ENCODE peak calls at places on chromosomes 13 and 19, in four cellular contexts. O is cardiac muscle cell, H is neural progenitor cell, W is fibroblast of lung. S is an unnamed sample. For H3K4me1, the result is how much of the 10 kb centered on the place peaks cover.

GRCh38 chr19:31256601-31256990 is 92.6 kb downstream of the TSHZ3 start:
- DNase-seq in W (no peak), H (no peak), O (no peak), S (no peak)

GRCh38 chr13:78194904-78195639 is 276.4 kb upstream of the EDNRB start:
- DNase-seq in W (peak), O (no peak), H (peak), S (peak)

GRCh38 chr13:83796364-83796763 is 85.9 kb downstream of the SLITRK1 start:
- DNase-seq in O (no peak), H (no peak), W (no peak), S (no peak)

GRCh38 chr19:19191920-19192882 is at the start of the genes BORCS8 and RFXANK:
- DNase-seq in O (peak), H (peak), W (peak), S (peak)

GRCh38 chr13:49298903-49299605 is 51.3 kb downstream of the CDADC1 start:
- DNase-seq in W (no peak), O (no peak), H (no peak), S (no peak)

GRCh38 chr19:39247701-39248664 is 673 bp downstream of the IFNL4 start:
- DNase-seq in W (no peak), O (peak), H (peak), S (no peak)

GRCh38 chr13:54628383-54628782 is 1599.8 kb downstream of the OLFM4 start:
- DNase-seq in W (no peak), H (no peak), O (no peak), S (no peak)

GRCh38 chr13:40657961-40658360 is 8.5 kb downstream of the FOXO1 start:
- DNase-seq in W (no peak), O (no peak), H (no peak), S (no peak)

GRCh38 chr19:50669319-50670101 is 20.3 kb downstream of the C19orf81 start:
- DNase-seq in O (peak), W (peak), H (no peak), S (no peak)

GRCh38 chr13:51955841-51956603 is 55.2 kb downstream of the ATP7B start:
- DNase-seq in O (no peak), W (no peak), H (no peak), S (no peak)

GRCh38 chr13:53151692-53152421 is 123.2 kb downstream of the OLFM4 start:
- DNase-seq in H (peak), W (peak), O (peak), S (no peak)

GRCh38 chr19:7658219-7658686 is 10.6 kb upstream of the RETN start:
- DNase-seq in H (peak), O (no peak), W (no peak), S (no peak)

GRCh38 chr13:101977475-101977874 is 424.4 kb downstream of the FGF14 start:
- DNase-seq in H (no peak), O (no peak), W (no peak), S (no peak)

GRCh38 chr19:9353011-9353410 is 9.8 kb upstream of the ZNF177 start:
- DNase-seq in H (no peak), W (no peak), O (no peak), S (no peak)

GRCh38 chr19:6209233-6209632 is 70.5 kb downstream of the MLLT1 start:
- DNase-seq in W (no peak), H (no peak), O (no peak), S (no peak)

GRCh38 chr19:14678199-14678598 is 3.6 kb upstream of the ADGRE3 start:
- DNase-seq in W (no peak), O (no peak), H (no peak), S (no peak)

GRCh38 chr19:41323023-41323422 is 13.1 kb downstream of the CCDC97 start:
- DNase-seq in H (no peak), O (no peak), W (peak), S (no peak)

GRCh38 chr13:29507356-29507755 is 88.1 kb downstream of the SLC7A1 start:
- DNase-seq in O (no peak), W (no peak), H (no peak), S (no peak)

GRCh38 chr13:95573226-95573625 is 20.7 kb downstream of the CLDN10 start:
- DNase-seq in W (peak), H (no peak), O (no peak), S (peak)

GRCh38 chr19:1507192-1507660 is 5.6 kb downstream of the ADAMTSL5 start:
- DNase-seq in O (no peak), W (no peak), H (no peak), S (no peak)

GRCh38 chr19:10888421-10888866 is 17.1 kb downstream of the CARM1 start:
- DNase-seq in H (peak), O (peak), W (no peak), S (no peak)

GRCh38 chr19:15198006-15198356 is 2.8 kb downstream of the NOTCH3 start:
- DNase-seq in O (no peak), W (no peak), H (no peak), S (no peak)

GRCh38 chr13:46572758-46573384 is 19.9 kb downstream of the LRCH1 start:
- DNase-seq in O (no peak), H (no peak), W (no peak), S (no peak)

GRCh38 chr13:46577656-46578589 is 25.0 kb downstream of the LRCH1 start:
- DNase-seq in O (no peak), H (no peak), W (no peak), S (no peak)

GRCh38 chr13:46578590-46578975 is 25.6 kb downstream of the LRCH1 start:
- DNase-seq in O (no peak), W (no peak), H (no peak), S (no peak)

GRCh38 chr13:46575321-46575721 is 22.4 kb downstream of the LRCH1 start:
- DNase-seq in H (no peak), W (peak), O (no peak), S (no peak)

GRCh38 chr13:46575843-46576242 is 22.9 kb downstream of the LRCH1 start:
- DNase-seq in O (peak), H (peak), W (peak), S (peak)
- H3K4me1 ChIP-seq in O (half or more), H (under half), W (under half), S (under half)

DNA sequence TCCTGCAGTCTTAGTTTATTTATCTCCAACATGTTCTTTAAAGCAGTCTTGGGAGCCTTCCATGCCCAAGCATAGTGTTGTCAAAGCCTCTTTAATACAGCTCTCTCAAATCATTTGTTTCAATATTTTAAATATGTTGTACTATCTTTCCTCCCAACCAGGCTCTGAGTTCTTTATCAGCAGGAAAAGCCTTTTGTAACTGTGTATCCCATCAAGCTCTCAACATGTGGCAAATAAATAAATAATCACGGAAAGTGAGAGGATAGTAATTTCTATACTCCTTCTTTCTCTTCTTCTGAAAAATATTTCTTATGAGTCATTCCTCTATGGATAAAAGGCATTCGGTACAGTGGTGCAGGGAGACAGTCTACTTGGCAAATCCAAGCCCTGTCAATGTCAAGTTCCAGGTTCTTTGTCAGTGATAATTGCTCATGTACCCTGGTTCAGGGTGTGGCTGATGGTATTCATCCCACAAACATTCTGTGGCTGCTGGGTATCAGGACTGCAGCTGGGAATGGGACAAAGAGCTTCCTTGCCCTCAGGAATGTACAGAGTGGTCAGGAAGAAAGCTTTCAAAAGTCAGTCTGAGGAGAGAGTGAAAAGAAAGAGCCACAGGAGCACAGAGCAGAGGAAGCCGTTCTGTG is 384.3 kb downstream of the EFNB2 start:
- DNase-seq in W (peak), O (no peak), H (peak), S (peak)
- TF ChIP-seq CTCF in W (no peak), O (no peak), H (no peak), S (no peak)

GRCh38 chr13:110353339-110353977 is 46.4 kb downstream of the COL4A2 start:
- DNase-seq in H (no peak), W (no peak), O (no peak), S (no peak)

GRCh38 chr13:110354209-110354627 is 47.1 kb downstream of the COL4A2 start:
- DNase-seq in H (no peak), O (no peak), W (no peak), S (no peak)

GRCh38 chr13:110358381-110358780 is 51.3 kb downstream of the COL4A2 start:
- DNase-seq in W (no peak), O (no peak), H (no peak), S (no peak)

GRCh38 chr13:110354715-110355473 is 47.8 kb downstream of the COL4A2 start:
- DNase-seq in O (no peak), H (no peak), W (no peak), S (no peak)

DNA sequence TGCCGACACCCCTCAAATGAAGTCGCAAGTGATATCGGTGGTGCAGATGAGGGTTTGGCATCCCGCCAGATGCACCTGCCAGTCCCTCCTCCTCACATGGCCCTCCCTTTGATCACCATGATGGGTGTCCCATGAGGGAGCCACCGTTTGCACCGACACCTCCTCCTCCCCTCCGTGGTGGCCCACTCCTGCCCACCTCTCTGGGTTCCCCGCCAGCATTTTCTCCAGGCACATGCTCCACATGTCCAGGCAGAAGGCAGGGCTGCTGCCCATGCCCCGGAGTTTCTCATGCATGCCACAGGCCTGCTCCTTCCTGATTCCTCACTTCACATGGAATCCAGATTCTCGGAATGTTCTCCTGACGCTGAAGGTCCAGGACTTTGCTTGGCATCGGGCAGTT is 49.3 kb downstream of the COL4A2 start:
- DNase-seq in O (no peak), H (no peak), W (no peak), S (no peak)
- H3K27ac ChIP-seq in O (no peak), H (no peak), W (no peak), S (no peak)

GRCh38 chr19:12667903-12668302 is 1.3 kb downstream of the WDR83 start:
- DNase-seq in O (no peak), W (no peak), H (no peak), S (no peak)
- H3K4me1 ChIP-seq in O (under half), W (under half), H (under half), S (under half)

GRCh38 chr19:2582984-2583956 is 107.3 kb downstream of the GADD45B start:
- DNase-seq in W (peak), O (no peak), H (no peak), S (no peak)
- TF ChIP-seq CTCF in W (no peak), O (no peak), H (no peak), S (no peak)

GRCh38 chr13:45445053-45445452 is 19.7 kb upstream of the COG3 start:
- DNase-seq in W (no peak), O (no peak), H (no peak), S (no peak)

GRCh38 chr13:45451282-45451681 is 13.5 kb upstream of the COG3 start:
- DNase-seq in O (no peak), H (no peak), W (no peak), S (no peak)

GRCh38 chr13:45448965-45449559 is 15.7 kb upstream of the COG3 start:
- DNase-seq in W (no peak), H (no peak), O (no peak), S (no peak)

GRCh38 chr13:45446181-45446580 is 18.6 kb upstream of the COG3 start:
- DNase-seq in W (peak), H (no peak), O (no peak), S (peak)

GRCh38 chr13:45447050-45447661 is 17.6 kb upstream of the COG3 start:
- DNase-seq in W (no peak), H (no peak), O (no peak), S (no peak)
- H3K27ac ChIP-seq in W (no peak), H (no peak), O (no peak), S (no peak)

GRCh38 chr13:21243843-21244184 is 67.4 kb downstream of the MRPL57 start:
- DNase-seq in O (no peak), W (no peak), H (no peak), S (no peak)
- H3K4me1 ChIP-seq in O (under half), W (under half), H (under half), S (under half)

GRCh38 chr19:33545209-33545981 is 23.8 kb upstream of the PEPD start:
- DNase-seq in W (no peak), O (no peak), H (no peak), S (no peak)
- TF ChIP-seq CTCF in W (no peak), O (no peak), H (no peak), S (no peak)

DNA sequence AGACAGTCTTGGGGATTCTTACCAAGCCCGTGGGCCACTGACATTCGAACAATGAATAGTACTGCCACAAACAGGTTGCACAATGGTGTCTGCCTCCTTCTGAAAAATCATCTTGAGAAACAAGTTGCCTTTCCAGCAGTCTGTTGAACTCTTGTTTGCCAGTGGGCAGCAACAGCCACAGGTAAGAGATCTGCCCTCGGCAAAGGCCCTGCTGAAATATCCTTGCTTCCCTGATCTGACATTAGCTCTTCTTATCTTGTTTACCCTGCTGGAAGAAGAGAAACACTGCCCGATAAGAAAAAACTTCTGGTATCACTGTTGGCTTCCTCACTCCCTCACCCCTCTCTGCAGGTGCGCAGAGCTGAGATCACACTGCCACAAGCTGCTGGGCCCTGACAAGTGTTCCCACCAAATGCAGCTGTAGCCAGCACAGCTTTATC is 2.0 kb downstream of the DOCK9 start:
- DNase-seq in W (no peak), H (peak), O (peak), S (no peak)
- H3K27ac ChIP-seq in W (no peak), H (peak), O (peak), S (peak)

S was measured in foreskin keratinocyte.